ENCODE peak calls at places on chromosome 11, in four cellular contexts. O is transverse colon, W is foreskin fibroblast, J is adipocyte. A is an unnamed sample.

GRCh38 chr11:120688166-120688565 is 176.6 kb downstream of the GRIK4 start:
- DNase-seq in J (no peak), O (no peak), W (no peak), A (no peak)

GRCh38 chr11:33893711-33894401 is 2.0 kb upstream of the LMO2 start:
- DNase-seq in W (no peak), O (no peak), J (no peak), A (no peak)

GRCh38 chr11:64016512-64016911 is 19.2 kb upstream of the FLRT1 start:
- DNase-seq in W (no peak), J (no peak), O (no peak), A (no peak)

GRCh38 chr11:47152126-47152952 is 24.3 kb downstream of the ARFGAP2 start:
- DNase-seq in W (peak; percentile 56), J (no peak), O (no peak), A (no peak)

GRCh38 chr11:78101073-78101472 is 21.4 kb upstream of the NDUFC2 start:
- DNase-seq in O (no peak), J (peak; percentile 42), W (no peak), A (no peak)

GRCh38 chr11:925158-925495 is 543 bp upstream of the AP2A2 start:
- DNase-seq in O (peak; percentile 23), J (no peak), W (no peak), A (no peak)

GRCh38 chr11:128724891-128725611 is 31.2 kb downstream of the FLI1 start:
- DNase-seq in W (no peak), J (no peak), O (no peak), A (no peak)

GRCh38 chr11:9992306-9992705 is 301.7 kb downstream of the SBF2 start:
- DNase-seq in O (no peak), W (no peak), J (no peak), A (no peak)

GRCh38 chr11:65558002-65558784 is at the start of gene LTBP3:
- DNase-seq in W (peak; percentile 94), J (peak; percentile 91), O (peak; percentile 77), A (peak; percentile 94)

GRCh38 chr11:91664521-91664920 is 560.1 kb upstream of the FAT3 start:
- DNase-seq in J (no peak), O (no peak), W (no peak), A (no peak)

GRCh38 chr11:44629732-44630345 is 64.4 kb downstream of the CD82 start:
- DNase-seq in W (no peak), J (no peak), O (no peak), A (no peak)

GRCh38 chr11:33970984-33971466 is 79.1 kb upstream of the LMO2 start:
- DNase-seq in J (peak; percentile 74), W (peak; percentile 77), O (peak; percentile 32), A (peak; percentile 77)

GRCh38 chr11:63478896-63479295 is 12.1 kb downstream of the PLAAT5 start:
- DNase-seq in O (peak; percentile 39), J (peak; percentile 90), W (peak; percentile 81), A (peak; percentile 91)

GRCh38 chr11:61028135-61028729 is 56.8 kb downstream of the CD6 start:
- DNase-seq in O (peak; percentile 21), W (no peak), J (no peak), A (no peak)

GRCh38 chr11:119055901-119056300 is 1.1 kb downstream of the HYOU1 start:
- DNase-seq in J (peak; percentile 54), W (peak; percentile 61), O (no peak), A (no peak)

GRCh38 chr11:127574528-127574927 is 574.0 kb upstream of the KIRREL3 start:
- DNase-seq in O (no peak), J (no peak), W (no peak), A (no peak)

GRCh38 chr11:108241370-108242037 is 18.6 kb downstream of the ATM start:
- DNase-seq in J (no peak), W (no peak), O (no peak), A (no peak)

GRCh38 chr11:4203603-4204360 is 109.2 kb downstream of the RRM1 start:
- DNase-seq in W (no peak), J (no peak), O (no peak), A (peak; percentile 30)

GRCh38 chr11:25734592-25735211 is 597.2 kb upstream of the ANO3 start:
- DNase-seq in O (no peak), W (no peak), J (peak; percentile 82), A (peak; percentile 48)

GRCh38 chr11:71999360-71999759 is 651 bp downstream of the IL18BP start:
- DNase-seq in O (no peak), W (peak; percentile 54), J (peak; percentile 32), A (peak; percentile 67)

GRCh38 chr11:16899708-16900107 is 114.5 kb downstream of the PLEKHA7 start:
- DNase-seq in W (no peak), O (no peak), J (no peak), A (no peak)

GRCh38 chr11:111528557-111528956 is 12.0 kb upstream of the LAYN start:
- DNase-seq in O (no peak), W (peak; percentile 50), J (no peak), A (no peak)

GRCh38 chr11:126194121-126194543 is 17.3 kb downstream of the RPUSD4 start:
- DNase-seq in J (peak; percentile 83), W (peak; percentile 77), O (peak; percentile 55), A (peak; percentile 71)

GRCh38 chr11:856397-856796 is 13.7 kb downstream of the TSPAN4 start:
- DNase-seq in W (no peak), J (no peak), O (no peak), A (no peak)

GRCh38 chr11:87878373-87878779 is 296.9 kb downstream of the RAB38 start:
- DNase-seq in W (peak; percentile 80), O (no peak), J (peak; percentile 80), A (peak; percentile 67)

GRCh38 chr11:107856981-107857517 is 1.5 kb downstream of the SLC35F2 start:
- DNase-seq in J (no peak), W (peak; percentile 38), O (peak; percentile 66), A (no peak)

GRCh38 chr11:6611092-6612007 is 666 bp downstream of the TAF10 start:
- DNase-seq in J (peak; percentile 53), O (peak; percentile 35), W (peak; percentile 55), A (no peak)

GRCh38 chr11:125494987-125495725 is 909 bp downstream of the FEZ1 start:
- DNase-seq in W (peak; percentile 71), J (peak; percentile 75), O (no peak), A (peak; percentile 50)

GRCh38 chr11:111336582-111337256 is 38.4 kb downstream of the POU2AF3 start:
- DNase-seq in J (peak; percentile 95), O (no peak), W (peak; percentile 90), A (peak; percentile 95)

GRCh38 chr11:134034496-134035381 is 34.1 kb upstream of the JAM3 start:
- DNase-seq in O (no peak), J (peak; percentile 59), W (no peak), A (no peak)

GRCh38 chr11:8271106-8271886 is 7.6 kb upstream of the LMO1 start:
- DNase-seq in J (no peak), O (no peak), W (no peak), A (no peak)

GRCh38 chr11:13338437-13339069 is 61.0 kb downstream of the BMAL1 start:
- DNase-seq in O (no peak), J (peak; percentile 60), W (peak; percentile 76), A (peak; percentile 44)

GRCh38 chr11:69437001-69437875 is 44.2 kb upstream of the LINC01488 start:
- DNase-seq in W (no peak), J (no peak), O (no peak), A (no peak)

A was measured in cardiac muscle cell.